ENCODE peak calls at places on chromosomes 4 and X, in eight cellular contexts. C is astrocyte, J is keratinocyte, N is PC-3, Y is neural progenitor cell, T is endothelial cell of umbilical vein, P is DND-41, M is fibroblast of lung. O is an unnamed sample.

GRCh38 chrX:53116101-53116500 is 22.2 kb downstream of the KANTR start:
- DNase-seq in C (peak), J (no peak), N (no peak), Y (no peak), T (no peak), P (no peak), M (peak), O (peak)

GRCh38 chrX:153669174-153669890 is 4.3 kb downstream of the PNCK start:
- DNase-seq in C (no peak), J (no peak), N (peak), Y (peak), T (no peak), P (peak), M (no peak), O (peak)

GRCh38 chr4:42119916-42120315 is 32.5 kb downstream of the BEND4 start:
- DNase-seq in C (no peak), J (no peak), N (no peak), Y (no peak), T (no peak), P (no peak), M (no peak), O (no peak)

GRCh38 chr4:20839957-20840356 is 139.7 kb downstream of the PACRGL start:
- DNase-seq in C (peak), J (peak), N (peak), Y (no peak), T (peak), P (no peak), M (peak), O (no peak)

GRCh38 chr4:152044341-152044740 is 283.5 kb upstream of the GATB start:
- DNase-seq in C (no peak), J (no peak), N (peak), Y (no peak), T (no peak), P (no peak), M (no peak), O (no peak)

GRCh38 chr4:64781737-64782326 is 372.6 kb upstream of the TECRL start:
- DNase-seq in C (no peak), J (peak), N (peak), Y (peak), T (peak), P (no peak), M (peak), O (peak)

GRCh38 chr4:106676173-106676921 is 307.8 kb upstream of the GIMD1 start:
- DNase-seq in C (peak), J (no peak), N (no peak), Y (no peak), T (no peak), P (no peak), M (peak), O (no peak)

GRCh38 chr4:100129774-100130173 is 60.5 kb downstream of the DDIT4L start:
- DNase-seq in C (no peak), J (no peak), N (no peak), Y (no peak), T (no peak), P (no peak), M (no peak), O (no peak)

GRCh38 chrX:132292753-132293152 is 73.5 kb upstream of the RAP2C start:
- DNase-seq in C (peak), J (peak), N (peak), Y (peak), T (peak), P (peak), M (peak), O (peak)

GRCh38 chrX:107429090-107429489 is 20.4 kb upstream of the FRMPD3 start:
- DNase-seq in C (no peak), J (no peak), N (peak), Y (peak), T (no peak), P (peak), M (peak), O (peak)

GRCh38 chr4:169070071-169070894 is 60.2 kb upstream of the CBR4 start:
- DNase-seq in C (peak), J (peak), N (peak), Y (peak), T (peak), P (no peak), M (no peak), O (no peak)

GRCh38 chr4:40254961-40255721 is 58.3 kb downstream of the RHOH start:
- DNase-seq in C (peak), J (peak), N (peak), Y (no peak), T (peak), P (no peak), M (peak), O (no peak)

GRCh38 chr4:81923140-81923539 is 450.7 kb downstream of the HNRNPD start:
- DNase-seq in C (no peak), J (no peak), N (no peak), Y (no peak), T (no peak), P (no peak), M (no peak), O (no peak)

GRCh38 chrX:80879916-80880315 is 70.2 kb upstream of the BRWD3 start:
- DNase-seq in C (no peak), J (no peak), N (peak), Y (no peak), T (no peak), P (no peak), M (no peak), O (no peak)

GRCh38 chr4:7470522-7471128 is 35.9 kb upstream of the PSAPL1 start:
- DNase-seq in C (no peak), J (no peak), N (no peak), Y (no peak), T (no peak), P (no peak), M (no peak), O (no peak)

GRCh38 chr4:176467011-176467410 is 147.2 kb downstream of the SPCS3 start:
- DNase-seq in C (peak), J (no peak), N (no peak), Y (no peak), T (no peak), P (no peak), M (no peak), O (no peak)

GRCh38 chr4:17448689-17449088 is 63.2 kb downstream of the QDPR start:
- DNase-seq in C (peak), J (no peak), N (peak), Y (no peak), T (peak), P (no peak), M (peak), O (peak)

GRCh38 chr4:160353548-160353947 is 1250.7 kb downstream of the RAPGEF2 start:
- DNase-seq in C (peak), J (no peak), N (no peak), Y (no peak), T (no peak), P (no peak), M (no peak), O (peak)

GRCh38 chr4:4890574-4891260 is 31.3 kb downstream of the MSX1 start:
- DNase-seq in C (no peak), J (no peak), N (no peak), Y (no peak), T (no peak), P (no peak), M (no peak), O (no peak)

GRCh38 chr4:8854016-8854415 is 17.6 kb downstream of the HMX1 start:
- DNase-seq in C (no peak), J (no peak), N (no peak), Y (no peak), T (no peak), P (no peak), M (no peak), O (no peak)

GRCh38 chrX:114472788-114473187 is 111.1 kb upstream of the HTR2C start:
- DNase-seq in C (no peak), J (no peak), N (no peak), Y (no peak), T (no peak), P (no peak), M (no peak), O (no peak)
- H3K9ac ChIP-seq in C (no peak), J (no peak), N (no peak), Y (no peak), T (no peak), P (no peak), M (no peak), O (no peak)

GRCh38 chrX:154987940-154988339 is 34.6 kb downstream of the F8 start:
- DNase-seq in C (no peak), J (no peak), N (no peak), Y (no peak), T (no peak), P (no peak), M (no peak), O (no peak)

GRCh38 chrX:154990496-154990895 is 32.0 kb downstream of the F8 start:
- DNase-seq in C (no peak), J (no peak), N (no peak), Y (no peak), T (no peak), P (no peak), M (no peak), O (peak)

GRCh38 chrX:154991039-154991438 is 31.5 kb downstream of the F8 start:
- DNase-seq in C (no peak), J (no peak), N (no peak), Y (no peak), T (no peak), P (no peak), M (no peak), O (no peak)

GRCh38 chrX:154988719-154989118 is 33.8 kb downstream of the F8 start:
- DNase-seq in C (no peak), J (no peak), N (no peak), Y (no peak), T (no peak), P (no peak), M (no peak), O (no peak)

DNA sequence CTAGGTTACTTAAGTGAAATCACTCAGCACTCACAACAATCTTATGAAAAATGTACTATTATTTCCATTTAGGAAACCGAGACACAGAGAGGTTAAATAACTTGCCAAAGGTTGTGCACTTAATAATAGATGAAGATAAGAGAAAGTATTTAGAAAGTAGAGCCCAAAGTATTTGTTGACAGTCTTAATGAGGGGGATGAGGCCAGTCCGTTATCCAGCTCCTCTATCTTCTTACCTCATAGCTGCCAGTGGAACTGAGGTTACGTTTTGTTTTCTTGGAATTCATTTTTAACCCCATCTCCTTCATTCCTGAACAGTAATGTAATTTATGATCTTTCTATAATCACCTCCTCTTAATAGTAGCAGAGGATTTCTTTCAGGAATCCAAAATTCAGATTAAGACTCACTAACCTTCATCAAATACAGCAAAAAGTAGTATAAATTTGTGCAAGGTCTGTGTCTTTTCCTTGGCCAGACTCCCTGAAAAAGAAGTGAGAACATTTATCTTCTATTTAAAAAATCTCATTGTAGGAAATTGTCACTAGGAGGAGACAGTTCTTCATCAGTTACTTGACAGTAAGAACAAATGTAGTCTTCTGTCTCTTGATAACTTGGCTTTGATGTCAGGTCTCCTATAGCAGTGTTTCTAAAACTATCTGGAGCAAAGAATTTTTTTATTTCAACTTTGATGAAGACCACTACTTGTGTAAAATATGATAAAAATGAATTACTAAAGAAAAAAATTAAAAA is 35.5 kb downstream of the F8 start:
- DNase-seq in C (no peak), J (no peak), N (peak), Y (no peak), T (peak), P (no peak), M (peak), O (no peak)
- TF ChIP-seq CTCF in C (no peak), J (no peak), N (peak), Y (no peak), T (no peak), P (no peak), M (no peak), O (no peak)

GRCh38 chrX:104253567-104254441 is 929 bp downstream of the ESX1 start:
- DNase-seq in C (no peak), J (no peak), N (no peak), Y (peak), T (no peak), P (no peak), M (no peak), O (no peak)

GRCh38 chrX:104250470-104250869 is 4.3 kb downstream of the ESX1 start:
- DNase-seq in C (no peak), J (no peak), N (no peak), Y (no peak), T (no peak), P (no peak), M (no peak), O (no peak)

GRCh38 chrX:104255465-104255864 is 732 bp upstream of the ESX1 start:
- DNase-seq in C (no peak), J (no peak), N (no peak), Y (no peak), T (peak), P (no peak), M (no peak), O (no peak)

DNA sequence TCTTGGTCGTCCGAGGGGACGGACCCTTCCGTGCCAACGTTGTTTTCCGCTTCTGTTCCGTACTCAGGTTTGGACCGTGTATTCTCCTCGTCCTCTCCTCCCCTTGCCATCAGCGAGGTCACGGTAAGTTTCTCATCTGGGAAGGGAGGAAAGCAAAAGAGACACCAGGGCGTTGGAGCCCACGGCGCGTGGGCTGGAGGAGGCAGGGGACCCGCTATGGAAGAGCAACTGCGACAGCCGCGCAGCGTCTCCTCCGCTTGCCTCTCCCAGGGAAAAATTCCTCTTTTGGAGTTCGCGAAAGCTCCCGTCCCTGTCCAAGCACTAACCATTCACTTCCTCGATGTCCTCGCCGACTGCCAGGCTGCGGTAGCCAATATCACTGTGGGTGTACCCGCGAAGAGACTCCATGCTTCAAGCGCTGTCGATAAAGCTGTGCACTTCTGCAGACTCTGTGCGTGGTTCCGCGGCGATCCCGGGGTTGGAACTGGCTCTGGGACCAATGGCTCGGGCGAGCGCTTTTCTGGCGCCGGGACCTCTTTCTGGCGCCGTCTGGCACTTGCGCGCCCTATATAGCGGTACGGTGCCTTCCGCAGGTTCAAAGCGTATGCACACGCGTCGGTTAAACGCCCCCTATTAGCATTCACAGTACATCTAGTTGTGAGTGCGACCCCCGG is at the start of gene ESX1:
- DNase-seq in C (no peak), J (no peak), N (no peak), Y (peak), T (peak), P (no peak), M (peak), O (no peak)
- TF ChIP-seq EZH2 in C (peak), J (peak), N (no peak), Y (peak), T (no peak), P (no peak), M (peak), O (no peak)

GRCh38 chr4:1745165-1745564 is 23.8 kb downstream of the TACC3 start:
- DNase-seq in C (no peak), J (no peak), N (no peak), Y (no peak), T (no peak), P (no peak), M (no peak), O (no peak)

GRCh38 chr4:1744552-1744951 is 23.2 kb downstream of the TACC3 start:
- DNase-seq in C (no peak), J (no peak), N (no peak), Y (no peak), T (no peak), P (no peak), M (no peak), O (no peak)

GRCh38 chr4:1743551-1743950 is 22.2 kb downstream of the TACC3 start:
- DNase-seq in C (no peak), J (no peak), N (no peak), Y (no peak), T (no peak), P (no peak), M (no peak), O (no peak)

GRCh38 chr4:1745697-1746096 is 24.4 kb downstream of the TACC3 start:
- DNase-seq in C (no peak), J (no peak), N (no peak), Y (no peak), T (no peak), P (no peak), M (no peak), O (no peak)

GRCh38 chr4:1743975-1744374 is 22.7 kb downstream of the TACC3 start:
- DNase-seq in C (no peak), J (no peak), N (no peak), Y (no peak), T (no peak), P (no peak), M (no peak), O (no peak)
- H3K9ac ChIP-seq in C (no peak), J (no peak), N (no peak), Y (no peak), T (no peak), P (no peak), M (no peak), O (no peak)

GRCh38 chr4:130306566-130306965 is 1210.6 kb downstream of the C4orf33 start:
- DNase-seq in C (no peak), J (no peak), N (no peak), Y (peak), T (no peak), P (no peak), M (no peak), O (no peak)
- TF ChIP-seq CTCF in C (no peak), J (no peak), N (peak), Y (peak), T (no peak), P (no peak), M (no peak), O (no peak)

O was measured in MM.1S.